ENCODE peak calls at places on chromosomes 1 and 21, in four cellular contexts. V, G, A and J are unnamed samples.

GRCh38 chr1:167095368-167095767 is 1.5 kb downstream of the STYXL2 start:
- DNase-seq in V (no peak), G (peak), A (no peak), J (no peak)

GRCh38 chr1:203629509-203630082 is 3.0 kb downstream of the ATP2B4 start:
- DNase-seq in V (peak), G (peak), A (peak), J (peak)

GRCh38 chr1:226772456-226773139 is 33.5 kb upstream of the ITPKB start:
- DNase-seq in V (no peak), G (no peak), A (no peak), J (no peak)

GRCh38 chr1:97999320-97999719 is 78.5 kb upstream of the DPYD start:
- DNase-seq in V (peak), G (peak), A (no peak), J (no peak)

GRCh38 chr1:51518033-51518729 is 885 bp downstream of the EPS15 start:
- DNase-seq in V (peak), G (peak), A (no peak), J (peak)

GRCh38 chr21:39397651-39398385 is 47.8 kb downstream of the LCA5L start:
- DNase-seq in V (no peak), G (no peak), A (no peak), J (no peak)

GRCh38 chr1:192788184-192788583 is 20.7 kb upstream of the RGS2 start:
- DNase-seq in V (peak), G (peak), A (no peak), J (no peak)

GRCh38 chr1:92655197-92655801 is 129.6 kb downstream of the EVI5 start:
- DNase-seq in V (no peak), G (no peak), A (no peak), J (no peak)

GRCh38 chr1:36115931-36116330 is 9.1 kb downstream of the COL8A2 start:
- DNase-seq in V (no peak), G (no peak), A (no peak), J (no peak)